ENCODE peak calls at places on chromosome 11, in four cellular contexts. F, L, A and Z are unnamed samples.

GRCh38 chr11:102730036-102730815 is 5.5 kb upstream of the MMP8 start:
- DNase-seq in F (no peak), L (no peak), A (no peak), Z (no peak)

GRCh38 chr11:13135385-13136271 is 126.5 kb downstream of the RASSF10 start:
- DNase-seq in F (no peak), L (no peak), A (no peak), Z (no peak)

GRCh38 chr11:9078113-9079041 is 13.0 kb downstream of the SCUBE2 start:
- DNase-seq in F (no peak), L (no peak), A (no peak), Z (no peak)

GRCh38 chr11:1348146-1348545 is 38.7 kb upstream of the TOLLIP start:
- DNase-seq in F (no peak), L (no peak), A (no peak), Z (no peak)

GRCh38 chr11:86370171-86370570 is 4.5 kb upstream of the CCDC81 start:
- DNase-seq in F (no peak), L (no peak), A (no peak), Z (no peak)

GRCh38 chr11:36009469-36009868 is 65.6 kb downstream of the LDLRAD3 start:
- DNase-seq in F (no peak), L (peak), A (peak), Z (no peak)

GRCh38 chr11:127042445-127042844 is 41.9 kb upstream of the KIRREL3 start:
- DNase-seq in F (no peak), L (no peak), A (no peak), Z (no peak)

GRCh38 chr11:79263001-79263400 is 177.8 kb downstream of the TENM4 start:
- DNase-seq in F (no peak), L (no peak), A (no peak), Z (no peak)

DNA sequence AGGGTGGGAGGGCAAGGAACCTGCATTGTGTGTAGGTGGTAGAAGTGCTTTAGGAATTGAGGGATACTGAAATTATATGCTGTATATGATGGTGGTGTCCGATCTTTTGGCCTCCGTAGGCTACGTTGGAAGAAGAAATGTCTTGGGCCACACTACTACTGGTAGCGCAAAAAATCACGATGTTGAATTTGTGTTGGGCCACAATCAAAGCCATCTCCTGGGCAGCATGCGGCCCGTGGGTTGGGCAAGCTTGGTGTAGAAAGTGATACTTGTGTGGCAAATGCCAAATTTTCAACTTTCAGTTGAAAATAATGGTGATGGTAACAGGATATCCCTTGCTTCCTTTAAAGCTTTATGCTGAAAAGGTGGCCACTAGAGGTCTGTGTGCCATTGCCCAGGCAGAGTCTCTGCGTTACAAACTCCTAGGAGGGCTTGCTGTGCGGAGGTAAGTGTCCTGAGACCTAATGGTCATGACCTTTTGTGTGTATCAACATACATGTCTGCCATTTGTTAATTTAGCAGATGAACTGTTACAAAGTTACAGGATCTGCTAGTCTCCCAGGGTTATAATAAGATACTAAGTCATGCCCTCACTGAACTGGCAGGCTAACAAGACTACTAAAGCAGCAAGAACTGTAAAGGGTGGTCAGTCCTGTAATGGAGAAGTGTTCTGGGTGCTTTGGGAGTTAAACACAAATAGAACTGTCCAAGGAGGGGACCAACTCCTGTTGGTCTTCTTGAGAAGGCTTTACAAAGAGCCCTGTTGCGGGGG is 2.9 kb downstream of the RPS3 start:
- DNase-seq in F (no peak), L (no peak), A (no peak), Z (no peak)
- TF ChIP-seq CTCF in F (no peak), L (no peak), A (no peak), Z (no peak)

GRCh38 chr11:44718612-44719390 is 8.0 kb upstream of the TSPAN18 start:
- DNase-seq in F (no peak), L (no peak), A (no peak), Z (no peak)
- TF ChIP-seq CTCF in F (no peak), L (no peak), A (no peak), Z (no peak)

DNA sequence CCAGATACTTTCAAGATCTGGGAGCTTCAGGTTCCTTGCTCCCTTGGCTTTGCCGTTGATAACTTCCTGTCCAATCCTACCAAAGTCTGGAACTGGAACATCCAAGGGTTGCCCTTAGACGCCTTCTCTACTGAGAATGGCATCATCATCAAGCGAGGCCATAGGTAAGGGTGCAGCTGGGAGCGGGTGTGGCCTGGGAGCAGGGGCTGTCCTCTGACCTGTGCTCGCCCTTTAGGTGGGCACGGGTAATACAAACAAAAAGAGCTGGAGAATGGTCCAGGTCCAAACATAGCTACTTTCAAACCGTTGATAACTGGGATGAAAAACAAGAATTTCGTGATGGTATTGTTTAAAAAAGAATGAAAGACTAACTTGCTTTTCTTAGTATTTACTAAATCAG is 25.0 kb downstream of the CASP12 start:
- DNase-seq in F (no peak), L (no peak), A (no peak), Z (no peak)
- TF ChIP-seq CTCF in F (no peak), L (no peak), A (no peak), Z (no peak)

DNA sequence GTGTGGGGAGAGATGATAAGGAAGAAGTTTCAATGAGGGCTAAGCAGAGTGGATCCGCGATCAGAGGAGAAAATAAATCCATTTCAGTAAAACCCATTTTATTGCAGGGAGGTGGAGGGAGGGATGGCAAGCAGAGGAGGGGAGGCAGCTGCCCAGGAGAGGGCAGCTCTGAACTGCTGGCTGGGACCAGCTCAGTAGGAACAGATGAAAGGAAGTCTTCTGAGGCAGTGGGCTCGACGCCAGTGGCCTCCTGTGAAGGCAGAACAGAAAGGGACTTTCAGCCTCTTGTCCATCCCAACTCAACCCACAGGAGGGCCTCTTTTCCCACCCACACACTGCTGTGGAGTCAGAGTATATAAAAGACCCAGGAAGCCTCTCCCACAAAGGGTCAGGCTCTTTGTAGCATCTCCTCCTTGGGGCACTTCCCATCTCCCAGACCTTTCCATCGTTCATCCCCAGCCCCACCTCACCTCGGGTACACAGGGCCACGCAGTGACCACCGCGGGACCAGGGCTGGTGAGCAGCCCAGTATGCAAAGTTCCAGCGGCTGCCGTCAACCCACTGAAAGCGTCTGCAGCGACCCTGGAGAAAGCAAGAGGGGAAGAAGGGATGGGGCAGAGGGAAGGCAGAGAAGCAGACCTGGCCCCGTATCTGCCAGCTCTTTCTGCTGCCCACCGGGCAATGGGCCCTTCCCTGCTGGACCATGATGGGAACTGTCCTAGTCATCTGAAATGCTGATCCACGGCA is 3.0 kb downstream of the PRG2 start:
- DNase-seq in F (peak), L (no peak), A (no peak), Z (no peak)
- TF ChIP-seq CTCF in F (peak), L (no peak), A (no peak), Z (no peak)